ENCODE peak calls at places on chromosomes 11 and 22, in ten cellular contexts. U is brain microvascular endothelial cell; S is esophagus squamous epithelium; W is CD4-positive, CD25-positive, alpha-beta regulatory T cell; Q is CD8-positive, alpha-beta T cell; C is osteoblast; N is dorsolateral prefrontal cortex; O is cardiac muscle cell; A is GM23338; E is prostate gland. X is an unnamed sample.

GRCh38 chr11:44264126-44264749 is 45.7 kb downstream of the ALX4 start:
- DNase-seq in U (no peak), S (no peak), W (no peak), Q (no peak), C (no peak), N (no peak), O (no peak), A (no peak), E (no peak), X (no peak)

GRCh38 chr22:20486229-20486628 is 9.4 kb downstream of the KLHL22 start:
- DNase-seq in U (no peak), S (no peak), W (no peak), Q (no peak), C (peak; percentile 39), N (no peak), O (no peak), A (no peak), E (no peak), X (no peak)

GRCh38 chr11:7977251-7977917 is 9.8 kb upstream of the EIF3F start:
- DNase-seq in U (peak; percentile 74), S (no peak), W (no peak), Q (no peak), C (peak; percentile 26), N (no peak), O (peak; percentile 73), A (peak; percentile 50), E (no peak), X (no peak)

GRCh38 chr11:34783816-34784317 is 132.3 kb downstream of the APIP start:
- DNase-seq in U (no peak), S (no peak), W (no peak), Q (no peak), C (no peak), N (no peak), O (no peak), A (no peak), E (no peak), X (no peak)

GRCh38 chr11:22317656-22318055 is 20.5 kb upstream of the SLC17A6 start:
- DNase-seq in U (no peak), S (no peak), W (no peak), Q (no peak), C (no peak), N (no peak), O (no peak), A (no peak), E (no peak), X (no peak)

GRCh38 chr11:132559371-132560036 is 972.8 kb downstream of the OPCML start:
- DNase-seq in U (no peak), S (no peak), W (no peak), Q (no peak), C (no peak), N (no peak), O (no peak), A (no peak), E (no peak), X (no peak)

GRCh38 chr11:61841636-61842332 is 13.7 kb downstream of the FADS2 start:
- DNase-seq in U (no peak), S (no peak), W (no peak), Q (no peak), C (no peak), N (peak; percentile 18), O (no peak), A (no peak), E (no peak), X (no peak)

GRCh38 chr11:62445314-62445740 is 26.5 kb downstream of the SCGB1A1 start:
- DNase-seq in U (no peak), S (no peak), W (no peak), Q (no peak), C (peak; percentile 72), N (no peak), O (peak; percentile 88), A (no peak), E (peak; percentile 66), X (no peak)

GRCh38 chr11:4072668-4073285 is 21.8 kb upstream of the RRM1 start:
- DNase-seq in U (peak; percentile 57), S (no peak), W (peak; percentile 76), Q (no peak), C (no peak), N (peak; percentile 67), O (peak; percentile 87), A (peak; percentile 87), E (peak; percentile 72), X (peak; percentile 58)

GRCh38 chr11:57778318-57779037 is 16.9 kb downstream of the CTNND1 start:
- DNase-seq in U (peak; percentile 100), S (no peak), W (no peak), Q (no peak), C (peak; percentile 90), N (peak; percentile 86), O (peak; percentile 100), A (peak; percentile 96), E (peak; percentile 91), X (peak; percentile 92)

GRCh38 chr11:120801801-120802689 is 221.9 kb upstream of the TBCEL start:
- DNase-seq in U (peak; percentile 48), S (no peak), W (peak; percentile 10), Q (no peak), C (peak; percentile 92), N (peak; percentile 83), O (peak; percentile 68), A (peak; percentile 89), E (peak; percentile 63), X (peak; percentile 59)

GRCh38 chr11:71336996-71337772 is 84.8 kb upstream of the SHANK2 start:
- DNase-seq in U (no peak), S (no peak), W (no peak), Q (no peak), C (peak; percentile 57), N (no peak), O (no peak), A (no peak), E (no peak), X (no peak)

GRCh38 chr11:133835258-133836075 is 9.8 kb downstream of the SPATA19 start:
- DNase-seq in U (peak; percentile 56), S (no peak), W (peak; percentile 12), Q (no peak), C (peak; percentile 98), N (peak; percentile 59), O (peak; percentile 69), A (peak; percentile 86), E (peak; percentile 35), X (peak; percentile 34)

GRCh38 chr11:94325681-94326080 is 21.3 kb downstream of the IZUMO1R start:
- DNase-seq in U (peak; percentile 14), S (no peak), W (peak; percentile 20), Q (peak; percentile 13), C (no peak), N (no peak), O (peak; percentile 38), A (peak; percentile 84), E (no peak), X (no peak)

GRCh38 chr11:70778828-70779365 is 380.6 kb downstream of the CTTN start:
- DNase-seq in U (no peak), S (no peak), W (no peak), Q (no peak), C (no peak), N (peak; percentile 27), O (no peak), A (no peak), E (no peak), X (no peak)

DNA sequence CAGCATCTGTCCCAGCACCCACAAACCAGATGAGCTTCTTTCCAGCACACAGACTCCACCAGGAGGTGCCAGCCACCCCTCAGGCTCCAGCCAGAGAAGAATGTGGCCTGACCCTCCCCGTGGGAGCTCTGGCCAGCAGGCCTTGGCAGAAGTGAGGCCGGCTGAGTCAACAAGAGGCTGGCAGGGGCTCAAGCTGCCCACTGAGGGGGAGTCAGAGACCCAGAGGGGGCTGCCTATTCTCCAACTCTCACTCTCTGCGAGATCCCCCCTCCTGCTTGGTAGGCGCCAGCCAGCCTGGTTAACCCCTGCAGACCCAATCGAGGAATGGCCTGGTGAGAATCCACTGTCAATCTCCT is 10.6 kb upstream of the CDC42EP1 start:
- DNase-seq in U (no peak), S (no peak), W (no peak), Q (no peak), C (peak; percentile 96), N (peak; percentile 86), O (peak; percentile 79), A (no peak), E (peak; percentile 33), X (no peak)
- H3K27ac ChIP-seq in U (no peak overlapping the region), S (no peak overlapping the region), W (no peak overlapping the region), Q (no peak overlapping the region), C (no peak overlapping the region), N (peak overlapping the region; percentile 96), O (peak overlapping the region; percentile 34), A (no peak overlapping the region), E (no peak overlapping the region), X (no peak overlapping the region)

GRCh38 chr22:32544953-32545558 is 70.4 kb downstream of the FBXO7 start:
- DNase-seq in U (no peak), S (no peak), W (no peak), Q (no peak), C (peak; percentile 71), N (no peak), O (no peak), A (no peak), E (no peak), X (no peak)
- H3K27ac ChIP-seq in U (no peak overlapping the region), S (peak overlapping the region; percentile 17), W (no peak overlapping the region), Q (no peak overlapping the region), C (peak overlapping the region; percentile 61), N (no peak overlapping the region), O (no peak overlapping the region), A (no peak overlapping the region), E (no peak overlapping the region), X (no peak overlapping the region)

DNA sequence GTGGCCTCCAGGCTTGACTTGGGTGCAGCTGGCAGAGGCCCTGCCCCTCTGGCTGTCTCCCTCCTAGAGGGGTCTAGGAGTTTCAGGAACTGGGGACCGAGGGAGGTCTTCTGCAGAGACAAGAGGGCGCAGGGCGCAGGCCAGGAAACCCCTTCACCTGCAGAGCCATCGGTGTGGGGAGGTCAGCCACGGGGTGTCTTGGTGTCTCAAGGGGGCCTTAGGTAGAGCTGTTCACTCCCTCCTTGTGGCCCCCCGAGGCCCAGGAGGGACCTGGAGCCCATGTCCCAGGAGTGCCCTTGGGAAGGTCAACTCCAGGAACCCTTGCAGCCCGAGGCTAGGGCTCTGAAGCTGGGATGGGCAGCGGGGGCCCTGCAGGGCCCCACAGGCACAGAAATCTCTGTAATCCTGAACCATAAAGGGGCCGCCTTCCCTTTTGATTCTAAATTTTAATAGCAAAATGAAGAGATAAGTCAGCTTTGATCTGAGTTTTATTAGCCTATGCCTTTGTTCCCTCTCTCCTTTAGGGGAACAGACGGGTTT is 31.4 kb upstream of the TH start:
- DNase-seq in U (no peak), S (no peak), W (no peak), Q (no peak), C (peak; percentile 80), N (no peak), O (no peak), A (no peak), E (no peak), X (no peak)
- H3K27ac ChIP-seq in U (no peak overlapping the region), S (peak overlapping the region; percentile 38), W (no peak overlapping the region), Q (no peak overlapping the region), C (no peak overlapping the region), N (no peak overlapping the region), O (no peak overlapping the region), A (no peak overlapping the region), E (no peak overlapping the region), X (no peak overlapping the region)

GRCh38 chr11:18650859-18651557 is 16.9 kb upstream of the SPTY2D1 start:
- DNase-seq in U (peak; percentile 36), S (no peak), W (peak; percentile 42), Q (no peak), C (peak; percentile 39), N (no peak), O (peak; percentile 78), A (peak; percentile 94), E (peak; percentile 11), X (peak; percentile 40)

DNA sequence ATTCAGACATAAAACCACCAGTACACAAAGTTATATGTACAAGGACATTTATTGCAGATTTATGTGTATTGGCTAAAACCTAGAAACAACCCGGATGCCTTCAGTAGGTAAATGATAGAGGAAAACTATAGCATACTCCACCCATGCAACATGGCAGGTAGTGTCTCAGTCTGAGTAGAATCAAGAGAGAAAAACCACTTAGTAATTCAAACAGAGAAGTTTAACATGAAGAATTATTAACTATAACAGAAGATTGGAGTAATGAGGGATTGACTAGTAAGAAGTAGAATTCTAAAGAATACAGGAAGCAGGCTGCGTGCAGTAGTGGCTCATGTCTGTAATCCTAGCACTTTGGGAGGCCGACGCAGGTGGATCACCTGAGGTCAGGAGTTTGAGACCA is 16.2 kb upstream of the SPTY2D1 start:
- DNase-seq in U (no peak), S (no peak), W (no peak), Q (no peak), C (no peak), N (no peak), O (no peak), A (no peak), E (no peak), X (no peak)
- H3K27ac ChIP-seq in U (no peak overlapping the region), S (no peak overlapping the region), W (no peak overlapping the region), Q (no peak overlapping the region), C (no peak overlapping the region), N (no peak overlapping the region), O (no peak overlapping the region), A (no peak overlapping the region), E (no peak overlapping the region), X (no peak overlapping the region)

X was measured in lung.